ENCODE peak calls at places on chromosomes 12 and 14, in six cellular contexts. T is heart left ventricle, Q is fibroblast of mammary gland, D is hippocampal formation, I is astrocyte of the spinal cord, F is AG09319. E is an unnamed sample.
A peak's percentile ranks its signal among the peaks of the same experiment; 100 is the strongest.

GRCh38 chr12:131041968-131042847 is 88.5 kb downstream of the ADGRD1 start:
- DNase-seq in F (no peak), D (no peak), T (peak; percentile 27), Q (no peak), I (no peak), E (no peak)

GRCh38 chr14:32136027-32136825 is 59.1 kb downstream of the ARHGAP5 start:
- DNase-seq in Q (peak; percentile 11), F (no peak), I (no peak), T (no peak), D (no peak), E (no peak)

GRCh38 chr12:19895609-19896008 is 456.3 kb downstream of the AEBP2 start:
- DNase-seq in D (no peak), T (no peak), I (peak; percentile 39), Q (no peak), F (no peak), E (no peak)

GRCh38 chr12:117234441-117234840 is 44.2 kb upstream of the FBXO21 start:
- DNase-seq in I (no peak), Q (no peak), T (no peak), F (no peak), D (no peak), E (no peak)

GRCh38 chr12:85920324-85920947 is 46.3 kb downstream of the NTS start:
- DNase-seq in I (peak; percentile 51), D (peak; percentile 16), Q (peak; percentile 36), F (no peak), T (no peak), E (no peak)

GRCh38 chr12:87930033-87930432 is 99.2 kb downstream of the C12orf50 start:
- DNase-seq in I (peak; percentile 78), D (no peak), F (no peak), Q (peak; percentile 63), T (no peak), E (peak; percentile 66)

GRCh38 chr12:70080577-70080976 is 162.7 kb upstream of the CNOT2 start:
- DNase-seq in Q (no peak), T (no peak), F (no peak), I (no peak), D (peak; percentile 6), E (no peak)

GRCh38 chr12:50302686-50303085 is 19.4 kb upstream of the LIMA1 start:
- DNase-seq in I (no peak), F (no peak), T (no peak), Q (peak; percentile 91), D (no peak), E (no peak)

GRCh38 chr14:24132061-24132685 is 1.7 kb downstream of the FITM1 start:
- DNase-seq in T (no peak), D (no peak), Q (no peak), F (no peak), I (no peak), E (no peak)

GRCh38 chr12:25979563-25979962 is 21.1 kb downstream of the RASSF8 start:
- DNase-seq in Q (peak; percentile 29), F (no peak), I (peak; percentile 47), D (no peak), T (no peak), E (no peak)

GRCh38 chr14:69651653-69652052 is 40.3 kb downstream of the SUSD6 start:
- DNase-seq in F (no peak), Q (no peak), D (no peak), T (no peak), I (no peak), E (no peak)

GRCh38 chr12:100737168-100737567 is 57.4 kb upstream of the ANO4 start:
- DNase-seq in D (no peak), I (no peak), Q (no peak), T (no peak), F (no peak), E (no peak)

GRCh38 chr12:89156862-89157262 is 195.4 kb downstream of the DUSP6 start:
- DNase-seq in F (no peak), Q (peak; percentile 86), T (no peak), D (no peak), I (peak; percentile 14), E (no peak)

GRCh38 chr12:53133722-53134121 is 30.4 kb downstream of the SOAT2 start:
- DNase-seq in D (no peak), F (no peak), I (no peak), Q (no peak), T (no peak), E (no peak)

GRCh38 chr12:50390284-50390683 is 6.1 kb downstream of the FAM186A start:
- DNase-seq in I (peak; percentile 82), Q (peak; percentile 92), T (no peak), D (no peak), F (peak; percentile 70), E (peak; percentile 61)

GRCh38 chr14:20688167-20688839 is at the start of gene ANG:
- DNase-seq in I (no peak), F (no peak), T (no peak), Q (no peak), D (no peak), E (no peak)

GRCh38 chr14:56057071-56057865 is 60.9 kb upstream of the PELI2 start:
- DNase-seq in I (no peak), F (no peak), T (no peak), Q (no peak), D (no peak), E (no peak)

GRCh38 chr14:102055181-102055901 is 31.5 kb downstream of the HSP90AA1 start:
- DNase-seq in F (peak; percentile 28), D (no peak), T (no peak), Q (peak; percentile 64), I (peak; percentile 77), E (peak; percentile 49)

E was measured in AG04450.